ENCODE peak calls at places on chromosome 4, in six cellular contexts. H is mammary epithelial cell, D is upper lobe of right lung, Y is neuronal stem cell, T is thoracic aorta, N is BE2C. R is an unnamed sample. For H3K36me3, the result is how much of the 10 kb centered on the place peaks cover.

GRCh38 chr4:27005512-27006246 is 145.0 kb downstream of the STIM2 start:
- DNase-seq in H (peak), T (no peak), Y (no peak), N (no peak), D (no peak), R (no peak)

GRCh38 chr4:88646528-88647280 is 50.9 kb downstream of the NAP1L5 start:
- DNase-seq in Y (no peak), N (no peak), H (peak), T (no peak), D (no peak), R (peak)

GRCh38 chr4:21457086-21457840 is 491.3 kb downstream of the KCNIP4 start:
- DNase-seq in T (no peak), N (no peak), Y (no peak), H (no peak), D (no peak), R (no peak)

GRCh38 chr4:8741513-8742226 is 130.0 kb downstream of the HMX1 start:
- DNase-seq in N (no peak), T (no peak), H (no peak), Y (no peak), D (peak), R (no peak)

GRCh38 chr4:101345271-101345595 is 2.1 kb downstream of the PPP3CA start:
- DNase-seq in N (peak), D (no peak), Y (no peak), T (no peak), H (no peak), R (no peak)

GRCh38 chr4:133565379-133565778 is 416.3 kb downstream of the PCDH10 start:
- DNase-seq in Y (no peak), H (peak), D (no peak), N (no peak), T (no peak), R (no peak)

GRCh38 chr4:25792843-25793242 is 69.9 kb downstream of the SEL1L3 start:
- DNase-seq in H (no peak), T (no peak), N (no peak), Y (no peak), D (no peak), R (no peak)

GRCh38 chr4:42397256-42397634 is at the start of gene SHISA3:
- DNase-seq in H (no peak), Y (no peak), T (no peak), N (peak), D (no peak), R (peak)

GRCh38 chr4:38145741-38146140 is 185.5 kb downstream of the PTTG2 start:
- DNase-seq in H (no peak), D (no peak), N (no peak), Y (no peak), T (no peak), R (no peak)

GRCh38 chr4:118927976-118928375 is 39.3 kb downstream of the SYNPO2 start:
- DNase-seq in H (no peak), N (peak), T (peak), Y (no peak), D (no peak), R (no peak)

GRCh38 chr4:149279790-149280189 is 535.9 kb downstream of the IQCM start:
- DNase-seq in Y (no peak), N (peak), H (no peak), D (no peak), T (no peak), R (no peak)

DNA sequence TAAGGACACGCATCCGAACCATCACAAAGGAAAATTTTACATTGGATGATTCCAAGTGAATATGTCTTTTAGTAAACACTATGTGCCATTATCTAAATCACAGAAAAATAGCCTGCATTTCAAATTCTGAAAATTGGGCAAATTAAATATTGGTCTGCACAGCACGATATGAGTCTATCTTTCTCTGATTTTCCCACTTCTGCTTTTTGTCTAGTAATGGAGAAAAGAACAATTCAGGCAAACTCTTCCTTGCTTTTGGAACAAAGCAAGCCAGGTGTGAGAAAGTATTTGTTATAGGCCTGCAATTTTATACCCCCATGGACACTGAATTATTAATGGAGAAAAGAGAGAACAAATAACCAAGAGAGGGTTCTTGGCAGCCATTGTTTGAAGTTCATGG is 97.8 kb downstream of the ZNF827 start:
- DNase-seq in D (no peak), N (no peak), T (no peak), H (no peak), Y (no peak), R (no peak)
- H3K36me3 ChIP-seq in D (under half), N (under half), T (under half), H (under half), Y (under half), R (under half)

GRCh38 chr4:111821342-111821741 is 323.9 kb upstream of the FAM241A start:
- DNase-seq in D (no peak), N (no peak), H (no peak), T (no peak), Y (no peak), R (no peak)
- H3K36me3 ChIP-seq in D (under half), N (under half), H (under half), T (under half), Y (under half), R (under half)

GRCh38 chr4:48862038-48862437 is 31.1 kb downstream of the OCIAD1 start:
- DNase-seq in Y (no peak), N (no peak), T (no peak), H (no peak), D (no peak), R (no peak)

GRCh38 chr4:48853604-48854394 is 22.9 kb downstream of the OCIAD1 start:
- DNase-seq in H (no peak), Y (no peak), D (no peak), T (no peak), N (no peak), R (no peak)

GRCh38 chr4:48854395-48854683 is 23.5 kb downstream of the OCIAD1 start:
- DNase-seq in N (no peak), D (no peak), T (no peak), Y (no peak), H (no peak), R (no peak)

GRCh38 chr4:48854982-48855381 is 24.1 kb downstream of the OCIAD1 start:
- DNase-seq in N (no peak), D (no peak), T (no peak), Y (no peak), H (no peak), R (no peak)

GRCh38 chr4:48858130-48858529 is 27.2 kb downstream of the OCIAD1 start:
- DNase-seq in Y (no peak), T (no peak), D (no peak), N (no peak), H (no peak), R (no peak)
- H3K36me3 ChIP-seq in Y (under half), T (under half), D (half or more), N (under half), H (under half), R (under half)

DNA sequence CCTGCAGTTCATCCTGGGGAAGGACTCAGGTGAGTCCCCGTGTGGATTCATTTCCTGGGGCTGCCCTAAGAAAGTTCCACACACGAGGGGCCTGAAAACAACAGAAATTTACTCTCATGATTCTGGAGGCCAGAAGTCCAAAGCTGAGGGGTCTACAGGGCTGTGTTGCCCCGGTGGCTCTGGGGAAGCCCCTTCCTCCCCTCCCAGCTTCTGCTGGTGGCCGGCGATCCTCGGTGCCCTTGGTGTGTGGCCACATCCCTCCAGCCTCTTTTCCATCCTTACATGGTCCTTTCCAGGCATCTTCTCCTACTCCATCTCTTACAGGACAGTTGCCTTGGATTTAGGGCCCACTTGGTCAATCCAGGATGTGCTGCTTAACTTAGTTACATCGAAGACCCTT is 15.1 kb downstream of the SH3BP2 start:
- DNase-seq in Y (no peak), T (no peak), D (no peak), N (no peak), H (no peak), R (no peak)
- H3K36me3 ChIP-seq in Y (under half), T (under half), D (under half), N (under half), H (under half), R (under half)

DNA sequence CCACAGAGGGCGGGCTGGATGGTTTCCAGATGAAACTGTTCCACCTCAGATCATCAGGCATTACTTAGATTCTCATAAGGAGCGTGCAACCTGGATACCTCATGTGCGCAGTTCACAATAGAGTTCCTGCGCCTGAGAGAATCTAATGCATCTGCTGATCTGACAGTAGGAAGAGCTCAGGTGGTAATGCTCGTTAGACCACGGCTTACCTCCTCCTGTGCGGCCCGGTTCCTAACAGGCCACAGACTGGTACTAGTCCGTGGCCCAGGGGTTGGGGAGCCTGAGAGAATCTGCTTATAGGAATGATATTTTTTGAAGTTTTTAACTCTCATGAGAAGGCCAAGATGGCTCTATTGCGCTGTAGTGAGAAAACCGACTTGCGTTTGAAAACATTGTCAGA is 5.4 kb downstream of the NCAPG start:
- DNase-seq in D (no peak), T (no peak), H (no peak), N (no peak), Y (no peak), R (no peak)
- H3K36me3 ChIP-seq in D (under half), T (under half), H (under half), N (half or more), Y (under half), R (under half)